ENCODE peak calls at places on chromosomes 6 and 20, in seven cellular contexts. C is endothelial cell of umbilical vein, Z is upper lobe of left lung, W is heart left ventricle, V is stomach, E is transverse colon, Q is GM12892. A is an unnamed sample.
A peak's percentile ranks its signal among the peaks of the same experiment; 100 is the strongest.

GRCh38 chr20:55947701-55948100 is 57.6 kb downstream of the CBLN4 start:
- DNase-seq in C (no peak), Z (no peak), Q (no peak), W (no peak), E (no peak), V (no peak), A (no peak)

GRCh38 chr6:118665011-118665410 is 13.6 kb upstream of the CEP85L start:
- DNase-seq in C (no peak), Q (no peak), E (no peak), V (no peak), W (no peak), Z (no peak), A (no peak)

GRCh38 chr6:105207524-105208269 is 27.9 kb upstream of the POPDC3 start:
- DNase-seq in C (peak; percentile 38), Z (no peak), W (no peak), Q (no peak), E (no peak), V (no peak), A (no peak)

GRCh38 chr20:21182832-21183563 is 57.1 kb downstream of the KIZ start:
- DNase-seq in E (peak; percentile 22), C (no peak), W (no peak), Z (no peak), V (no peak), Q (no peak), A (no peak)

GRCh38 chr6:147260091-147260490 is 55.9 kb downstream of the STXBP5 start:
- DNase-seq in C (no peak), V (no peak), E (no peak), W (no peak), Q (no peak), Z (no peak), A (no peak)

GRCh38 chr6:154719433-154719832 is 13.8 kb upstream of the SCAF8 start:
- DNase-seq in V (no peak), Z (no peak), E (no peak), W (no peak), Q (no peak), C (no peak), A (no peak)

GRCh38 chr6:163173741-163174140 is 240.8 kb upstream of the QKI start:
- DNase-seq in Q (no peak), Z (no peak), W (no peak), V (no peak), E (no peak), C (no peak), A (no peak)

GRCh38 chr6:124958759-124959354 is 3.4 kb upstream of the RNF217 start:
- DNase-seq in V (no peak), W (no peak), Q (no peak), E (no peak), C (peak; percentile 43), Z (no peak), A (no peak)

GRCh38 chr20:461254-462198 is 807 bp downstream of the TBC1D20 start:
- DNase-seq in Z (peak; percentile 93), C (peak; percentile 62), Q (no peak), V (peak; percentile 51), E (peak; percentile 57), W (peak; percentile 68), A (no peak)

GRCh38 chr6:121451250-121451649 is 15.8 kb downstream of the GJA1 start:
- DNase-seq in E (no peak), Q (no peak), W (no peak), Z (no peak), V (no peak), C (peak; percentile 63), A (no peak)

GRCh38 chr20:59027746-59028320 is 4.3 kb downstream of the ATP5F1E start:
- DNase-seq in E (no peak), Q (no peak), C (no peak), W (no peak), V (no peak), Z (no peak), A (no peak)

GRCh38 chr6:134482585-134483346 is 164.9 kb upstream of the SGK1 start:
- DNase-seq in Q (no peak), W (peak; percentile 59), C (peak; percentile 60), V (no peak), E (no peak), Z (no peak), A (no peak)

GRCh38 chr6:33670971-33671370 is 40.5 kb downstream of the UQCC2 start:
- DNase-seq in W (no peak), E (no peak), V (no peak), Z (peak; percentile 85), Q (no peak), C (no peak), A (no peak)

GRCh38 chr6:157107915-157108651 is 215.2 kb downstream of the TMEM242 start:
- DNase-seq in Z (no peak), V (no peak), Q (no peak), W (no peak), C (peak; percentile 74), E (no peak), A (no peak)

GRCh38 chr20:41694796-41695195 is 76.6 kb upstream of the CHD6 start:
- DNase-seq in V (no peak), Z (no peak), C (no peak), Q (no peak), E (no peak), W (no peak), A (no peak)

GRCh38 chr6:36804549-36804948 is 34.7 kb downstream of the CPNE5 start:
- DNase-seq in Z (no peak), V (no peak), C (no peak), E (no peak), Q (no peak), W (no peak), A (no peak)

GRCh38 chr6:149483302-149483701 is 1.5 kb downstream of the ZC3H12D start:
- DNase-seq in W (no peak), Z (no peak), Q (no peak), E (no peak), C (no peak), V (no peak), A (no peak)

GRCh38 chr6:149480502-149481280 is 4.1 kb downstream of the ZC3H12D start:
- DNase-seq in C (no peak), Z (no peak), W (no peak), E (no peak), Q (no peak), V (no peak), A (peak; percentile 64)

GRCh38 chr6:149484733-149485700 is at the start of gene ZC3H12D:
- DNase-seq in E (peak; percentile 84), Q (no peak), V (peak; percentile 59), C (no peak), W (peak; percentile 74), Z (peak; percentile 75), A (peak; percentile 88)

GRCh38 chr6:149483849-149484635 is 772 bp downstream of the ZC3H12D start:
- DNase-seq in C (no peak), W (no peak), Q (no peak), E (no peak), Z (no peak), V (no peak), A (no peak)

DNA sequence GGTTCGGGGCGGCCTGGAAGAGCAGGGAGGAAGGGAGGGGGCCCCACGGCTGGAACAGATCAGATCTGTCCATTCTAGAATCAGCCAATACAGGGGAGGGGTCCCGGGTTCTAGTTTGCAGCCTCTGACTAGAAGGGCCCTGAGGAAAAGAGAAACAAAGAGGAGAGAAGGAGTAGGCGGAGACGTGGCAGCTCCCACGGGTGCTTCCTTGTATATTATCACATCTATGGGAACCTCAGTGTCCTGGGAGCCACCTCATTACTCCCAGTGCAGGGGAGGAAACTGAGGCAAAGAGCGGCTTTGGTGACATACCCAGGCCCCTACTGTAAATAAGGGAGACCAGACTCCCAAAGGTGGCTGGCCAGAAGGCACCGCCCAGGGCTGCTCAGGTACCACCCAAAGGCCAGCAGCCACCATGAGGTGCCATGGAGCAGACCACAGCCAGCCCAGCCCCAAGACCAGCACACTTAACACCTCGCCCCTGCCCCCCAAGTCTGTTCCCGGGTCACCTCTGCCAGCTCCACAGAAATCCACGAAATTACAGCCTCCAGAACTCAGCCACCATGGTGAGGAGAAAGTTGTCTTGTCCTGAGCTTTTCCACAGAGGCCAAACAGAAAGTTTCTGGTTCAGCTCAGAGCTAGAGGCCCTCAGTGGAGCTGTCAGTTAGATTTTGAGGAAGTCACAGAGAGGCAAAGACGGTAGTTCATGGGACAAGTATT is 2.1 kb downstream of the ZC3H12D start:
- DNase-seq in W (no peak), C (no peak), E (no peak), Z (peak; percentile 27), Q (no peak), V (no peak), A (peak; percentile 61)
- TF ChIP-seq POLR2A in W (no peak), C (no peak), E (no peak), Z (no peak), Q (peak; percentile 22), V (no peak), A (no peak)

DNA sequence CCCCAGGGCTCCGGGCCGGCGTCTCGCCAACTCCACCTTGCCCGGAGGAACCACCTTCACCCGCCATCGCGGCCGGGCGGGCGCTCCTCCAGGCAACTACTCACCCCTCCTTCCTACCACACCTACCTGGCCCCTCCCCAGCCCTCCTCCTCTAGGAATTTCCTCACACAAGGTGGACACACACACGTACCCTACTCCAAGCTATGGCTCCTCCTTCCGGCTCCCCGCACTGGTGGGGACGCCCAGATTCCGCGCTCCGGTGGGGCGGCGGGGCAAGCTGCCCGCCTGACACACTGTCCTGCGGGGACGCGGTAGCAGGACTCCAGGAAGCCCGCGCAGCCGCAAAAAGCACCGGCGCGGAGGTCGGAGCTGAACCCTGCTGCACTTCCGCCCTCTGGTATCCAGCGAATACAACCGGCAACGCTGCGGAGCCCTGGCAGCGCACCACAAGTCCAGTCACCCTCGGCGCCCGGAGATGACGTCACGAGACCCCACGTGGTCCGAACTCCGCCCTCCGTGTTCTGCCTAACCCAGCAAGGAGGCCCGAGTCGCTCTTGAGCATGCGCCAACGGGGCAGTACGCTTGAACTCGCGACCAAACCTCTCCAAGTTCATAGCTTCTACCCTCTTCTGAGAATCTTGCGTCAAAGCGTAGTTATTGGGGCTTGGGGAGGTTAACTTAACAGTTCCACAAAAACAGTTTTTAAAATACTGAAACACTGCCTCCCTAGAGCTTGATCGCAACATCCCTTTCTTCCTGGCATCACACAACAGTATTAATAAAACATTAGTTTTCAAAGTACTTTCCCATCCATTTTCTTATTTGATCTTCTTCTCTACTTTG is at the start of gene ATG5:
- DNase-seq in C (peak; percentile 99), W (peak; percentile 99), Q (peak; percentile 96), E (peak; percentile 100), Z (peak; percentile 100), V (peak; percentile 100), A (peak; percentile 100)
- TF ChIP-seq POLR2A in C (peak; percentile 79), W (peak; percentile 15), Q (peak; percentile 83), E (peak; percentile 96), Z (peak; percentile 90), V (no peak), A (peak; percentile 91)

GRCh38 chr20:62135573-62136266 is 7.5 kb downstream of the PSMA7 start:
- DNase-seq in V (no peak), Z (no peak), W (no peak), Q (no peak), C (no peak), E (no peak), A (no peak)
- TF ChIP-seq POLR2A in V (no peak), Z (no peak), W (no peak), Q (peak; percentile 62), C (no peak), E (no peak), A (no peak)

DNA sequence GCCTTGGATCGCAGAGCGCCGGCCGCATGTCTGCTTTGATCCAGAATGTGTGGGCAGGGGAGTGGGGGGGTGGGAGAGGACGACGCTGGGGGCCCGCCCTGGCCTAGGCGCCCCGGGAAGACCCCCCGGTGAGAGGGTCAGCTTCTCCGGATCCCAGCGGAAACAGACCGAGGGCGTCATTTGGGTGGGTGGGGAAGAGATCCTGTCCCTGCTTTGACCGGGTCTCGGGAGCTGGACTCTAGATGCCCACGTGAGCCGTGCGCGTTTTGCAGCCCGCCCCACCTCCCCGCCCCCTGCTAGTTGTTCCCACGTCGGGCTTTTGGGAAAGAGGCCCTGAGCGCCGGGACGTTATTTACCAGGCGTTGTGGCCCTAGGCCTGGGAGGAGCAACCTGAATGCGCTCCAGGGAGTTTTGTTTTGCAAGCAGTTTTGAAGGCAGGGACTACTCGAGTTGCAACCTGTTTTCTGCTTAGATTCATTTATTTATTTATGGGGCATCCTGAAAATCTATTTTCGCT is 1.5 kb downstream of the DSP start:
- DNase-seq in Q (peak; percentile 20), V (peak; percentile 85), C (no peak), E (peak; percentile 84), W (peak; percentile 79), Z (no peak), A (peak; percentile 86)
- TF ChIP-seq POLR2A in Q (no peak), V (no peak), C (no peak), E (peak; percentile 73), W (no peak), Z (no peak), A (peak; percentile 85)